ENCODE peak calls at places on chromosomes 16 and 17, in four cellular contexts. S, I, J and O are unnamed samples.

GRCh38 chr17:64084086-64084939 is 45.6 kb downstream of the ERN1 start:
- DNase-seq in S (peak; percentile 25), I (peak; percentile 48), J (no peak), O (peak; percentile 50)

GRCh38 chr17:73497721-73498120 is 146.5 kb downstream of the SDK2 start:
- DNase-seq in I (no peak), S (no peak), J (no peak), O (no peak)

GRCh38 chr17:32100971-32101631 is 41.2 kb upstream of the RHOT1 start:
- DNase-seq in J (no peak), S (no peak), I (no peak), O (no peak)

GRCh38 chr17:1054656-1055055 is 57.7 kb downstream of the TIMM22 start:
- DNase-seq in J (no peak), I (no peak), S (no peak), O (no peak)

GRCh38 chr17:68777243-68777855 is 176.2 kb upstream of the FAM20A start:
- DNase-seq in S (peak; percentile 73), J (no peak), I (peak; percentile 68), O (peak; percentile 77)

GRCh38 chr17:42754782-42755181 is 6.2 kb upstream of the RAMP2 start:
- DNase-seq in I (peak; percentile 31), S (no peak), J (no peak), O (peak; percentile 70)

GRCh38 chr17:73170921-73171320 is 6.1 kb downstream of the SSTR2 start:
- DNase-seq in I (no peak), J (no peak), S (no peak), O (no peak)

GRCh38 chr16:3716831-3717234 is 491 bp downstream of the TRAP1 start:
- DNase-seq in S (peak; percentile 26), J (no peak), I (peak; percentile 51), O (peak; percentile 54)

GRCh38 chr16:20851601-20852000 is 45.3 kb downstream of the REXO5 start:
- DNase-seq in J (no peak), I (peak; percentile 89), S (peak; percentile 87), O (peak; percentile 96)